ENCODE peak calls at places on chromosomes 13 and 19, in seven cellular contexts. One of them, this sample, is unnamed.

GRCh38 chr13:23432589-23432988 is 913 bp downstream of the SACS start:
- DNase-seq in SK-N-SH: no peak
- DNase-seq in H1: no peak
- DNase-seq in GM12878: no peak
- DNase-seq in HCT116: no peak
- DNase-seq in HepG2: no peak
- DNase-seq in K562: no peak
- DNase-seq in this sample: no peak

GRCh38 chr13:100461309-100462035 is 127.1 kb downstream of the GGACT start:
- DNase-seq in K562: no peak
- DNase-seq in HCT116: no peak
- DNase-seq in H1: no peak
- DNase-seq in SK-N-SH: no peak
- DNase-seq in GM12878: no peak
- DNase-seq in HepG2: no peak
- DNase-seq in this sample: no peak

GRCh38 chr13:52845766-52846566 is 2.5 kb downstream of the PCDH8 start:
- DNase-seq in HepG2: no peak
- DNase-seq in HCT116: no peak
- DNase-seq in GM12878: no peak
- DNase-seq in SK-N-SH: peak; percentile 88
- DNase-seq in H1: peak; percentile 89
- DNase-seq in K562: no peak
- DNase-seq in this sample: peak; percentile 17

GRCh38 chr13:48159436-48160225 is 64.7 kb upstream of the MED4 start:
- DNase-seq in GM12878: no peak
- DNase-seq in HCT116: no peak
- DNase-seq in SK-N-SH: no peak
- DNase-seq in HepG2: no peak
- DNase-seq in K562: no peak
- DNase-seq in H1: no peak
- DNase-seq in this sample: no peak

GRCh38 chr19:42471554-42472249 is 29.0 kb upstream of the CXCL17 start:
- DNase-seq in K562: no peak
- DNase-seq in HCT116: no peak
- DNase-seq in GM12878: no peak
- DNase-seq in SK-N-SH: no peak
- DNase-seq in HepG2: no peak
- DNase-seq in H1: no peak
- DNase-seq in this sample: no peak

GRCh38 chr13:100128373-100128772 is 39.5 kb downstream of the PCCA start:
- DNase-seq in K562: peak; percentile 19
- DNase-seq in HCT116: no peak
- DNase-seq in HepG2: peak; percentile 24
- DNase-seq in SK-N-SH: no peak
- DNase-seq in GM12878: no peak
- DNase-seq in H1: no peak
- DNase-seq in this sample: no peak

GRCh38 chr19:28594737-28595136 is 618.2 kb downstream of the UQCRFS1 start:
- DNase-seq in HepG2: no peak
- DNase-seq in H1: no peak
- DNase-seq in HCT116: no peak
- DNase-seq in K562: no peak
- DNase-seq in SK-N-SH: no peak
- DNase-seq in GM12878: no peak
- DNase-seq in this sample: no peak

GRCh38 chr13:40920826-40921225 is 98.3 kb downstream of the ELF1 start:
- DNase-seq in HCT116: no peak
- DNase-seq in HepG2: no peak
- DNase-seq in K562: no peak
- DNase-seq in GM12878: no peak
- DNase-seq in SK-N-SH: no peak
- DNase-seq in H1: no peak
- DNase-seq in this sample: no peak

GRCh38 chr13:72541674-72542073 is 185.8 kb downstream of the MZT1 start:
- DNase-seq in K562: no peak
- DNase-seq in H1: no peak
- DNase-seq in GM12878: no peak
- DNase-seq in HCT116: no peak
- DNase-seq in HepG2: no peak
- DNase-seq in SK-N-SH: no peak
- DNase-seq in this sample: no peak

GRCh38 chr13:59422646-59423045 is 741.1 kb downstream of the DIAPH3 start:
- DNase-seq in HepG2: no peak
- DNase-seq in GM12878: no peak
- DNase-seq in SK-N-SH: no peak
- DNase-seq in K562: no peak
- DNase-seq in HCT116: no peak
- DNase-seq in H1: no peak
- DNase-seq in this sample: no peak

GRCh38 chr13:84998681-84999080 is 800.5 kb downstream of the SLITRK6 start:
- DNase-seq in HepG2: no peak
- DNase-seq in H1: no peak
- DNase-seq in K562: no peak
- DNase-seq in HCT116: no peak
- DNase-seq in GM12878: no peak
- DNase-seq in SK-N-SH: no peak
- DNase-seq in this sample: no peak

GRCh38 chr19:40932008-40932959 is 50.3 kb upstream of the CYP2A7 start:
- DNase-seq in GM12878: no peak
- DNase-seq in SK-N-SH: no peak
- DNase-seq in H1: no peak
- DNase-seq in HCT116: no peak
- DNase-seq in HepG2: no peak
- DNase-seq in K562: peak; percentile 25
- DNase-seq in this sample: peak; percentile 30

GRCh38 chr13:96179309-96179708 is 89.4 kb downstream of the HS6ST3 start:
- DNase-seq in GM12878: no peak
- DNase-seq in HCT116: no peak
- DNase-seq in SK-N-SH: no peak
- DNase-seq in H1: no peak
- DNase-seq in K562: no peak
- DNase-seq in HepG2: no peak
- DNase-seq in this sample: no peak

DNA sequence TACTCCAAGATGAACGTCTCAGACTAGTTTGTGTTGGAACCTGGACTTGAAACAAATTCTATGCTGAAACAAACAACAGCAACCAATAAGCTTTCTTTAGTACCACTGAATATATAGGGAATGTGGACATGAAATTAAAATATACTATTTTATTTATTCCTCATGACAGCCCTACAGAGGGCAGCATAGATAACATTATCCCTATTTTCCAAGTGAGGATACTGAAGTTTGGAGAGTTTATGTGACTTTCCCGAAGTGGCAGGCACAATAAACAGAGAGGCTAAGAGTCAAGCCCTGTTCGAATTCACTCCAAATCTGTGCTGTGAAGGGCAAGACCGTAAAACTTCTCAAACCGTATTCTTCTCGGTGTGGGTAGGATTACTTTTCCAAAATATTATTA is 509.9 kb upstream of the GPC6 start:
- DNase-seq in K562: no peak
- DNase-seq in HCT116: no peak
- DNase-seq in SK-N-SH: no peak
- DNase-seq in GM12878: no peak
- DNase-seq in HepG2: peak; percentile 5
- DNase-seq in H1: no peak
- DNase-seq in this sample: peak; percentile 45
- TF ChIP-seq JUND in K562: no peak
- TF ChIP-seq JUND in HCT116: no peak
- TF ChIP-seq JUND in SK-N-SH: no peak
- TF ChIP-seq JUND in GM12878: no peak
- TF ChIP-seq JUND in HepG2: no peak
- TF ChIP-seq JUND in H1: no peak
- TF ChIP-seq JUND in this sample: no peak

GRCh38 chr19:17716309-17716929 is 2.9 kb upstream of the MAP1S start:
- DNase-seq in GM12878: no peak
- DNase-seq in K562: no peak
- DNase-seq in H1: no peak
- DNase-seq in HCT116: no peak
- DNase-seq in HepG2: peak; percentile 9
- DNase-seq in SK-N-SH: no peak
- DNase-seq in this sample: no peak
- TF ChIP-seq JUND in GM12878: no peak
- TF ChIP-seq JUND in K562: no peak
- TF ChIP-seq JUND in H1: no peak
- TF ChIP-seq JUND in HCT116: no peak
- TF ChIP-seq JUND in HepG2: no peak
- TF ChIP-seq JUND in SK-N-SH: no peak
- TF ChIP-seq JUND in this sample: no peak

DNA sequence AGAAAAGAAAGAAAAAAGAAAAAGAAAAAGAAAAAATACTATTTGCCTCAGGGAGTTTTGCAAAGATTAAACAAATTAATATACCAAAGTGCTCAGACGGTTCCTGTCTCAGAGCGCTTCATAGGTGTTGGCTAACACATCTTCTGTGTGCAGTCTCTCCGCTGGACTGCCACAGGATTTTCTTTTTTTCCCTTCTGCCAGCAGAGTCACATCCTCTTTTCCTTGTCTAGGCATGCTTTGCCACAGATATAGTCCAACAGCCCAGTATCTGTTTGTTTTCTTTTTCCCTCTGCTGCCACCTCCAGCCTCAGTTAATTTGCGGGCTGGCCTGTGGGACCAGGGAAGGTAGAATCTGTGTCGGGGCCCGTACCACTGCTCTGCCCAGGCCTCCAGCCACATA is 3.4 kb upstream of the URAD start:
- DNase-seq in SK-N-SH: no peak
- DNase-seq in GM12878: no peak
- DNase-seq in K562: no peak
- DNase-seq in HepG2: no peak
- DNase-seq in HCT116: no peak
- DNase-seq in H1: no peak
- DNase-seq in this sample: no peak
- TF ChIP-seq JUND in SK-N-SH: no peak
- TF ChIP-seq JUND in GM12878: no peak
- TF ChIP-seq JUND in K562: no peak
- TF ChIP-seq JUND in HepG2: no peak
- TF ChIP-seq JUND in HCT116: no peak
- TF ChIP-seq JUND in H1: no peak
- TF ChIP-seq JUND in this sample: no peak

GRCh38 chr19:3505598-3506383 is at the start of gene FZR1:
- DNase-seq in K562: peak; percentile 99
- DNase-seq in SK-N-SH: peak; percentile 100
- DNase-seq in HCT116: peak; percentile 97
- DNase-seq in H1: peak; percentile 98
- DNase-seq in GM12878: peak; percentile 94
- DNase-seq in HepG2: peak; percentile 95
- DNase-seq in this sample: peak; percentile 98
- TF ChIP-seq JUND in K562: peak; percentile 21
- TF ChIP-seq JUND in SK-N-SH: no peak
- TF ChIP-seq JUND in HCT116: no peak
- TF ChIP-seq JUND in H1: no peak
- TF ChIP-seq JUND in GM12878: peak; percentile 68
- TF ChIP-seq JUND in HepG2: peak; percentile 35
- TF ChIP-seq JUND in this sample: no peak

DNA sequence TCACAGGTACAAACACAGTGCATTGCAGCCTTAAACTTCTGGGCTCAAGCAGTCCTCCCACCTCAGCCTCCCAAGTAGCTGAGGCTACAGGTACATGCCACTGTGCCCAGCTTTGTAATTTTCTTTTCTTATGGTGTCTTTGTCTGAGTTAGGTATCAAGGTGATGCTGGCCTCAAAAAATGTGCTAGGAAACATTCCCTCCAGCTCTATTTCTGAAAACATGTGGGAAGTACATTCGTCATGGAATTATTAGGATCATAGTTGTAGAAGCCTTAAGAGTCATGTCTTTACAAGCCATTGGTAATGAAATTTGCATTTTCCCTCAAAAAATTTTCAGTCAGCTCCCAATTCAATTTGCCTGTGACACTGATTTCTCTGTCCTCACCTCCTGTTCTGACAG is 231.6 kb downstream of the DCT start:
- DNase-seq in GM12878: no peak
- DNase-seq in K562: no peak
- DNase-seq in H1: no peak
- DNase-seq in HepG2: no peak
- DNase-seq in SK-N-SH: no peak
- DNase-seq in HCT116: no peak
- DNase-seq in this sample: no peak
- TF ChIP-seq JUND in GM12878: no peak
- TF ChIP-seq JUND in K562: no peak
- TF ChIP-seq JUND in H1: no peak
- TF ChIP-seq JUND in HepG2: no peak
- TF ChIP-seq JUND in SK-N-SH: no peak
- TF ChIP-seq JUND in HCT116: no peak
- TF ChIP-seq JUND in this sample: no peak

GRCh38 chr19:39834287-39834841 is 402 bp upstream of the DYRK1B start:
- DNase-seq in H1: no peak
- DNase-seq in HepG2: no peak
- DNase-seq in GM12878: no peak
- DNase-seq in K562: no peak
- DNase-seq in SK-N-SH: no peak
- DNase-seq in HCT116: no peak
- DNase-seq in this sample: no peak
- TF ChIP-seq JUND in H1: no peak
- TF ChIP-seq JUND in HepG2: no peak
- TF ChIP-seq JUND in GM12878: no peak
- TF ChIP-seq JUND in K562: no peak
- TF ChIP-seq JUND in SK-N-SH: no peak
- TF ChIP-seq JUND in HCT116: no peak
- TF ChIP-seq JUND in this sample: no peak

DNA sequence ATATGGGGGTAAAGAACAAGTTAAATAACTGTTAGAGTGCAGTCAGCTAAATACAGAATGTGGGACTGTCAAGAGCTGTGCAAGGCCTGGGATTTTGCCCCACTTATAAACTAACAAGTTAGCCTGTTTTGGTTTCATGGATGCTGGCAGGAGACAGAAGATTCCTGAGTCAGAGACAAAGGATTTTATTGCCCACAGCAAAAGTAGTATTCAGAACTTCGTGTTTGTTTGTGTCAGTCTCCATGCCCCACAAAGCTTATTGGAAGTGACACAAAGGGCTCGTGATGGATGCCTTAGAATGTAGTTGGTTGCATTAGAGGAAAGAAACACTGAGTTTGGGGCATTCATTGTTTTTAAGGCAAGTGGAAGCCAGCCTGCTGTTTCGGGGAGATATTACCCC is 22.2 kb upstream of the SPRYD7 start:
- DNase-seq in H1: no peak
- DNase-seq in HCT116: no peak
- DNase-seq in GM12878: no peak
- DNase-seq in K562: no peak
- DNase-seq in HepG2: no peak
- DNase-seq in SK-N-SH: no peak
- DNase-seq in this sample: no peak
- TF ChIP-seq JUND in H1: no peak
- TF ChIP-seq JUND in HCT116: no peak
- TF ChIP-seq JUND in GM12878: no peak
- TF ChIP-seq JUND in K562: no peak
- TF ChIP-seq JUND in HepG2: no peak
- TF ChIP-seq JUND in SK-N-SH: no peak
- TF ChIP-seq JUND in this sample: no peak